ENCODE peak calls at places on chromosomes 5 and 9, in nine cellular contexts. Q is HEK293T; J is CD8-positive, alpha-beta T cell; O is cardiac muscle cell; D is NCI-H2107; B is stimulated activated CD4-positive, alpha-beta T cell treated with anti-CD3 and anti-CD28 coated beads, Interleukin-4, amount 100 ng/mL, for 48 hours; I is NAMALWA; Y is effector memory CD4-positive, alpha-beta T cell; E is stimulated activated naive CD4-positive, alpha-beta T cell. V is an unnamed sample.

GRCh38 chr9:120711841-120712538 is 2.3 kb downstream of the MEGF9 start:
- DNase-seq in Q (no peak), J (no peak), O (no peak), D (no peak), B (no peak), I (peak; percentile 8), Y (no peak), E (no peak), V (no peak)

GRCh38 chr5:137442660-137443059 is 56.5 kb downstream of the SPOCK1 start:
- DNase-seq in Q (no peak), J (no peak), O (no peak), D (no peak), B (no peak), I (no peak), Y (no peak), E (no peak), V (no peak)

GRCh38 chr5:172707285-172708182 is 63.5 kb downstream of the DUSP1 start:
- DNase-seq in Q (peak; percentile 74), J (no peak), O (peak; percentile 75), D (no peak), B (no peak), I (no peak), Y (no peak), E (no peak), V (no peak)

GRCh38 chr5:122915717-122916399 is 70.4 kb downstream of the SNX24 start:
- DNase-seq in Q (no peak), J (no peak), O (peak; percentile 22), D (no peak), B (no peak), I (no peak), Y (no peak), E (no peak), V (no peak)

GRCh38 chr9:125700791-125701190 is 6.2 kb downstream of the MAPKAP1 start:
- DNase-seq in Q (no peak), J (no peak), O (no peak), D (no peak), B (peak; percentile 26), I (no peak), Y (no peak), E (no peak), V (no peak)

GRCh38 chr5:58043607-58043945 is 416.3 kb downstream of the PLK2 start:
- DNase-seq in Q (no peak), J (no peak), O (no peak), D (no peak), B (no peak), I (no peak), Y (no peak), E (no peak), V (no peak)

GRCh38 chr9:135315572-135315971 is 164.0 kb upstream of the PPP1R26 start:
- DNase-seq in Q (no peak), J (no peak), O (no peak), D (no peak), B (no peak), I (no peak), Y (no peak), E (no peak), V (no peak)

GRCh38 chr9:129006328-129007034 is 21.6 kb downstream of the SH3GLB2 start:
- DNase-seq in Q (peak; percentile 86), J (peak; percentile 66), O (peak; percentile 82), D (peak; percentile 26), B (peak; percentile 28), I (peak; percentile 86), Y (no peak), E (no peak), V (no peak)

GRCh38 chr9:134442087-134442470 is 115.8 kb downstream of the RXRA start:
- DNase-seq in Q (no peak), J (no peak), O (peak; percentile 45), D (no peak), B (no peak), I (no peak), Y (no peak), E (no peak), V (no peak)

GRCh38 chr5:147567917-147568598 is 58.2 kb upstream of the DPYSL3 start:
- DNase-seq in Q (no peak), J (no peak), O (peak; percentile 64), D (no peak), B (no peak), I (no peak), Y (no peak), E (no peak), V (no peak)

GRCh38 chr9:37464426-37465248 is 613 bp downstream of the ZBTB5 start:
- DNase-seq in Q (peak; percentile 53), J (no peak), O (peak; percentile 74), D (peak; percentile 51), B (peak; percentile 53), I (peak; percentile 86), Y (peak; percentile 52), E (peak; percentile 92), V (no peak)

GRCh38 chr5:176653401-176653800 is 6.1 kb downstream of the TSPAN17 start:
- DNase-seq in Q (no peak), J (no peak), O (no peak), D (no peak), B (peak; percentile 73), I (no peak), Y (no peak), E (no peak), V (peak; percentile 49)

GRCh38 chr9:98778711-98779530 is 17.4 kb downstream of the ANKS6 start:
- DNase-seq in Q (no peak), J (no peak), O (no peak), D (no peak), B (no peak), I (no peak), Y (no peak), E (no peak), V (no peak)

GRCh38 chr9:29806941-29807625 is 2233.8 kb upstream of the C9orf72 start:
- DNase-seq in Q (no peak), J (no peak), O (no peak), D (no peak), B (no peak), I (no peak), Y (no peak), E (no peak), V (no peak)

GRCh38 chr9:129486496-129487306 is 134.2 kb downstream of the C9orf50 start:
- DNase-seq in Q (no peak), J (no peak), O (peak; percentile 76), D (no peak), B (no peak), I (no peak), Y (no peak), E (no peak), V (no peak)

GRCh38 chr5:58318468-58318867 is 141.4 kb downstream of the PLK2 start:
- DNase-seq in Q (no peak), J (no peak), O (peak; percentile 28), D (no peak), B (no peak), I (no peak), Y (no peak), E (no peak), V (no peak)

GRCh38 chr5:114185274-114185673 is 176.6 kb upstream of the KCNN2 start:
- DNase-seq in Q (no peak), J (no peak), O (peak; percentile 47), D (no peak), B (no peak), I (no peak), Y (no peak), E (no peak), V (peak; percentile 17)

GRCh38 chr5:56094579-56095361 is 100.0 kb upstream of the IL6ST start:
- DNase-seq in Q (no peak), J (no peak), O (no peak), D (no peak), B (peak; percentile 69), I (no peak), Y (no peak), E (no peak), V (no peak)

GRCh38 chr9:89461302-89461701 is 36.6 kb downstream of the SEMA4D start:
- DNase-seq in Q (no peak), J (no peak), O (peak; percentile 81), D (no peak), B (no peak), I (no peak), Y (no peak), E (no peak), V (no peak)

GRCh38 chr5:150774145-150774544 is 4.4 kb upstream of the SMIM3 start:
- DNase-seq in Q (no peak), J (no peak), O (peak; percentile 86), D (no peak), B (no peak), I (no peak), Y (no peak), E (no peak), V (peak; percentile 57)

GRCh38 chr5:173963867-173964429 is 25.0 kb upstream of the C5orf47 start:
- DNase-seq in Q (no peak), J (no peak), O (no peak), D (no peak), B (no peak), I (no peak), Y (no peak), E (peak; percentile 56), V (no peak)

GRCh38 chr9:21972361-21972760 is 21.8 kb downstream of the CDKN2A start:
- DNase-seq in Q (no peak), J (no peak), O (no peak), D (no peak), B (no peak), I (no peak), Y (no peak), E (no peak), V (no peak)

GRCh38 chr9:38529317-38529716 is 91.1 kb downstream of the ANKRD18A start:
- DNase-seq in Q (no peak), J (no peak), O (no peak), D (no peak), B (no peak), I (no peak), Y (no peak), E (no peak), V (no peak)

GRCh38 chr5:135462304-135462703 is 10.2 kb upstream of the TIFAB start:
- DNase-seq in Q (peak; percentile 83), J (peak; percentile 59), O (peak; percentile 47), D (peak; percentile 44), B (peak; percentile 40), I (peak; percentile 97), Y (no peak), E (peak; percentile 30), V (no peak)

GRCh38 chr5:112869948-112870347 is 8.9 kb downstream of the SRP19 start:
- DNase-seq in Q (no peak), J (no peak), O (no peak), D (no peak), B (no peak), I (no peak), Y (no peak), E (no peak), V (no peak)

GRCh38 chr5:134114886-134115805 is 665 bp downstream of the TCF7 start:
- DNase-seq in Q (peak; percentile 27), J (peak; percentile 92), O (no peak), D (no peak), B (peak; percentile 64), I (no peak), Y (peak; percentile 73), E (peak; percentile 55), V (no peak)

V was measured in keratinocyte.